ENCODE peak calls at places on chromosomes 2 and 18, in eight cellular contexts. N is heart left ventricle, B is Peyer's patch, U is IMR-90, V is breast epithelium, X is prostate gland, M is thyroid gland, W is body of pancreas. K is an unnamed sample.

GRCh38 chr2:173119944-173120343 is 44.3 kb downstream of the MAP3K20 start:
- DNase-seq in X (no peak), W (no peak), N (no peak), M (no peak), B (no peak), V (no peak), U (no peak), K (no peak)

GRCh38 chr2:111977240-111977639 is 77.8 kb upstream of the TMEM87B start:
- DNase-seq in U (no peak), W (no peak), B (no peak), V (no peak), M (no peak), X (no peak), N (no peak), K (no peak)

GRCh38 chr18:33556846-33557245 is 21.2 kb upstream of the ASXL3 start:
- DNase-seq in U (no peak), M (no peak), W (no peak), X (no peak), V (no peak), N (no peak), B (no peak), K (no peak)

GRCh38 chr2:19575618-19576017 is 217.2 kb upstream of the OSR1 start:
- DNase-seq in U (peak; percentile 30), X (no peak), B (no peak), W (no peak), V (no peak), N (no peak), M (no peak), K (no peak)

GRCh38 chr2:206986943-206987342 is 47.6 kb downstream of the CPO start:
- DNase-seq in M (no peak), W (no peak), V (no peak), U (no peak), X (no peak), B (no peak), N (no peak), K (no peak)

GRCh38 chr18:12921178-12921577 is 26.6 kb upstream of the SEH1L start:
- DNase-seq in U (no peak), B (no peak), W (no peak), X (no peak), V (no peak), M (no peak), N (no peak), K (no peak)

GRCh38 chr2:47026738-47027531 is 111.3 kb upstream of the MCFD2 start:
- DNase-seq in N (no peak), U (no peak), M (no peak), V (no peak), X (no peak), W (no peak), B (no peak), K (no peak)

GRCh38 chr2:191453756-191454155 is 208.6 kb downstream of the MYO1B start:
- DNase-seq in X (no peak), N (no peak), M (no peak), B (no peak), U (no peak), V (no peak), W (no peak), K (no peak)

GRCh38 chr2:43343573-43344304 is 117.3 kb upstream of the ZFP36L2 start:
- DNase-seq in B (peak; percentile 37), X (peak; percentile 66), M (peak; percentile 91), N (peak; percentile 84), V (peak; percentile 85), W (peak; percentile 79), U (peak; percentile 97), K (peak; percentile 79)

GRCh38 chr2:233912799-233913423 is 4.3 kb upstream of the TRPM8 start:
- DNase-seq in M (peak; percentile 3), U (peak; percentile 37), X (no peak), V (no peak), W (peak; percentile 20), N (no peak), B (no peak), K (no peak)

GRCh38 chr2:209236369-209236768 is 187.5 kb upstream of the MAP2 start:
- DNase-seq in V (no peak), W (no peak), N (no peak), B (no peak), U (no peak), M (no peak), X (no peak), K (no peak)

GRCh38 chr2:168559187-168559586 is 103.1 kb downstream of the CERS6 start:
- DNase-seq in U (no peak), X (no peak), B (no peak), V (no peak), M (peak; percentile 58), W (peak; percentile 56), N (peak; percentile 35), K (peak; percentile 61)

GRCh38 chr2:241878007-241878970 is 8.8 kb downstream of the RTP5 start:
- DNase-seq in N (peak; percentile 62), V (no peak), W (peak; percentile 70), U (peak; percentile 54), M (peak; percentile 77), X (peak; percentile 69), B (peak; percentile 67), K (peak; percentile 76)

GRCh38 chr18:54031243-54031642 is 193.2 kb downstream of the MBD2 start:
- DNase-seq in N (no peak), B (no peak), X (no peak), W (no peak), V (no peak), U (no peak), M (no peak), K (no peak)

GRCh38 chr2:187550797-187551306 is 3.4 kb downstream of the TFPI start:
- DNase-seq in V (no peak), U (no peak), X (no peak), M (no peak), B (no peak), W (no peak), N (no peak), K (no peak)

DNA sequence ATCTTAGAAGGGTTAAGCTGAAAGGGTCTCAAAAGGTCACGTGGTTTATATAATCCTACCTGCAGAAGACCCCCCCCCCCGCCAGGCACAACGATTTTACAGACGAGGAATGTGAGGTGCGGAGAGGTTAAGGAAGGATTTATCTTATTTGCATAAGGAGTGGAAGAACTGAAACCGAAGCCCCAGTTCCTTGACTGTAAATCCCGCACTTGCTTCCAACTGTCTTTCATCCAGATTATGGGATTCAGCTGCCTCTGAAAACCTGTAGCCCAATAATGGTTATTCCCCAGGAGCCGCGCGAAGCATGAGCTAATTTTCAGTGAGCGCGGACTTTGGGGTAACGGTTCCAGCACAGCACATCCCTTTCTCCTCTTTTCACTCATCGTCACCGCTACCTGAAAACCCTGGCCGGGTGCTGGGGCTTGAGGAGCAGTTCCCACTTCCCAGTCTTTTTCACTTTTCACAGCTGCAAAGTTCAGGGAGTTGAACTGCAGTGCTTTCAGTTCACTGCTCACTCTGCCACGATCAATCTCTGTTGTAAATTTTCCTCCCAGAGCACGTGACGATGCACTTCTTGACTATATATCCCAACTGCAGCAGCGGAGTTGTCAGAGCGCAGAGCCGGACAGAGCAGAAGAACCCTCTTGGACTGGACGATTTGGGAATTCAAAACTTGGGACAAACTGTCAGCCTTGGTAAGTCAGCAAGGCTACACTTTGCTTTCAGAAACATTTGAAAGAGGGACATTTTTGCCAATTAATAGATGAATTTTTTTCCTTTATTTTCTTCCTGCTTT is at the start of gene KCNE4:
- DNase-seq in B (no peak), U (peak; percentile 82), N (no peak), V (no peak), M (peak; percentile 55), X (no peak), W (peak; percentile 60), K (peak; percentile 56)
- H3K4me3 ChIP-seq in B (peak within 1 kb of the TSS; percentile 17), U (peak within 1 kb of the TSS; percentile 41), N (peak within 1 kb of the TSS; percentile 43), V (peak within 1 kb of the TSS; percentile 66), M (peak within 1 kb of the TSS; percentile 28), X (peak within 1 kb of the TSS; percentile 25), W (peak within 1 kb of the TSS; percentile 34), K (peak within 1 kb of the TSS; percentile 57)

DNA sequence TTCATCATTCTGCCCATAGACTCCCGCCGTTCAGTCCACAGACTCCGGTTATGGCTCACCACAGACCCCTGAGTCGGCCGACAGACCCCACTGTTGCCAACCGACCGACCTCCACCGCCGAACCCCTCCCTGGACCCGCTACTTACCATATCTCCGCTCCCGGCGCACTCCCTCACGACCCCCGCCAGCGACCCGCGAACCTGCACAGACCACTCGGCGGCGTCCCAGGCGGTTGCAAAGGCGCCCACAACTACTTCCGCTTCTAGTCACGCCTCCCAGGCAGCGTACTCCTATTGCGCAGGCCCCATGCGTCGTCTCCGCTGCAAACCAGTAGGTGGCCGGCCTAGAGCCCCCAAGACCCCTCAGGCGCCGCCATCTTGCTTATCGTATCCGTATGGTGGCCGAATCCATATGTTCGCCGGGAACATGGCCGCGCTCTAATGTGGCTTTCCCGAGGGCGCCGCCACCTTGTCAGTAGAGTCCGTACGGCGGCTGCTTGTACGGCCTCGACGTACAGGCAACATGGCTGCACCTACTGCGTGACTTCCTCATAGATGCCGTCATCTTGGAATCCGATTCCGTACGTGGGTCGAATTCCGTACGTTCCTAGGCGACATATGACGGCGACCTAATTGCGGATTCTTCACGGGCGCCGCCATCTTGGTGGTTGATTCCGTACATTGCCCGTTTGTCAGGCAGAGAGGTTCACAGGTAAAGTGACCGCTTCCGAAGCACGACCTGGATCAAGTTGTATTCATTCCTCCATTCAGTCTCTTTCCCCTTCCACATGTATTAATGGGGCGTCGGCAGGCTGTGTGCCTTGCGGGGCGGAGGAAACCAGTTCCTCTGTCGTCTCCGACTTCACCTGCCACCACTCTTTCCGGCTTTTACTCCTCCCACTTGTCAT is at the start of gene CXXC1:
- DNase-seq in U (peak; percentile 100), X (peak; percentile 98), B (peak; percentile 99), W (peak; percentile 98), M (peak; percentile 97), V (peak; percentile 98), N (peak; percentile 97), K (peak; percentile 98)
- TF ChIP-seq POLR2A in U (no peak), X (peak; percentile 31), B (peak; percentile 34), W (no peak), M (no peak), V (no peak), N (peak; percentile 44), K (no peak)

GRCh38 chr2:68317971-68318685 is 1.6 kb downstream of the CNRIP1 start:
- DNase-seq in W (no peak), X (no peak), V (no peak), N (no peak), M (no peak), U (no peak), B (no peak), K (no peak)
- H3K4me3 ChIP-seq in W (no peak overlapping the region), X (peak overlapping the region; percentile 40), V (peak overlapping the region; percentile 76), N (peak overlapping the region; percentile 70), M (no peak overlapping the region), U (peak overlapping the region; percentile 87), B (peak overlapping the region; percentile 52), K (peak overlapping the region; percentile 69)

DNA sequence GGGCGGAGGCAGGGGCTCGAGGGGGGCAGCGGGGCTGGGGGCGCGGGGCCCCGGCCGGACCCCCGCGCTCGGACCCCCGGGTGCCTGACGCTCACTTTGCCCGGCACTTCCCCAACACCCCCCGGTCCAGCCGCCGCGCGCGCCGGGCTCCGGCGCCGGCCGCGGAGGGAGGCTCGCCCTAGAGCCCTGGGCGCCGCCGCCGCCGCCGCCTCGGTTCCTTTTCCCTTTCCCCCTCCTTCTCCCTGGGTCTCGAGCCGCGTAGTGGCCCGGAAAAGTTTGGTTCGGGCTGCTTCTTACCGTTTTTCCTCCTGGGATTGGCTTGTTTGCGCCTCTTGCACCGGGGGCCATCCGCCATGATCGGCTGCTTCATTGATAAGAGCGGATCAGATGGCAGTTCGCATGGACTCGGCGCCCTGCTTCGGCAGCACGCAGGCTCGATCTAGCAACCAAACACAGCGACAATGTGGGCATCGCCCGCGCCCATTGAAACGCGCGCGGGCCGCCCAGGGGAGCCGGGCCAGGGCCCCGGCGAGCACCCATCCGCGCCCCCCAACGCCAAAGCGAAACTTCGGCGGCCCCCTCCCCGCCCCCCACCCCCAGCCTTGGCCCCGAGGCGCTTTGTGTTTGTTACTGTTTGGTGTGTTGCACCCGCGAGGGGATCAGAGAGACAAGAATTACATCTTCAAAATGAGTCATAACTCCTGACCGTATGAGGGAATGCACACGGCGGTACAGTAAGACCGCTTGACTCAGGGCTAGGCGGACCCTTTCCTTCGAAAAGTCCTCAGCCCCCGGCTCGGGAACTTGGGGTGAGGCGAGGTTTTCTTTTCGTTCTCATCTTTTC is 2.7 kb downstream of the ZEB2 start:
- DNase-seq in N (peak; percentile 56), V (no peak), W (no peak), U (peak; percentile 98), M (no peak), X (no peak), B (peak; percentile 59), K (no peak)
- TF ChIP-seq POLR2A in N (peak; percentile 17), V (no peak), W (no peak), U (no peak), M (no peak), X (no peak), B (no peak), K (no peak)